ENCODE peak calls at places on chromosomes 16 and 17, in nine cellular contexts. P is neural progenitor cell, U is cardiac muscle cell, N is IMR-90, H is endothelial cell of umbilical vein, J is GM12878, F is Peyer's patch, Y is PC-9, X is substantia nigra. B is an unnamed sample.

GRCh38 chr17:40283662-40284061 is 4.0 kb upstream of the CDC6 start:
- DNase-seq in X (no peak), N (peak; percentile 96), H (peak; percentile 61), Y (peak; percentile 99), J (no peak), U (no peak), F (no peak), P (no peak), B (no peak)

GRCh38 chr17:6940186-6940649 is 55.6 kb upstream of the ALOX12 start:
- DNase-seq in X (no peak), P (no peak), F (no peak), Y (no peak), U (no peak), J (no peak), H (no peak), N (no peak), B (peak; percentile 63)

GRCh38 chr16:55418586-55418985 is 60.4 kb upstream of the MMP2 start:
- DNase-seq in Y (no peak), X (no peak), J (no peak), P (peak; percentile 37), N (peak; percentile 10), H (no peak), F (no peak), U (peak; percentile 66), B (no peak)

GRCh38 chr16:66857437-66857836 is 13.2 kb downstream of the CA7 start:
- DNase-seq in J (no peak), H (no peak), P (no peak), U (no peak), F (no peak), Y (no peak), N (no peak), X (no peak), B (no peak)

GRCh38 chr17:19664136-19664820 is 15.7 kb downstream of the ALDH3A2 start:
- DNase-seq in P (no peak), X (no peak), H (no peak), J (no peak), Y (no peak), F (no peak), U (peak; percentile 61), N (no peak), B (no peak)

GRCh38 chr17:60159479-60159866 is 9.7 kb downstream of the CA4 start:
- DNase-seq in F (no peak), Y (no peak), H (no peak), J (no peak), U (no peak), X (no peak), P (no peak), N (no peak), B (no peak)

GRCh38 chr16:457732-458400 is 32.4 kb downstream of the RAB11FIP3 start:
- DNase-seq in X (peak; percentile 53), U (peak; percentile 47), P (no peak), Y (no peak), H (peak; percentile 77), J (no peak), N (no peak), F (no peak), B (no peak)

GRCh38 chr17:43018008-43018853 is 4.0 kb downstream of the VAT1 start:
- DNase-seq in P (peak; percentile 77), Y (no peak), X (no peak), H (no peak), J (no peak), F (no peak), N (no peak), U (peak; percentile 86), B (peak; percentile 72)

GRCh38 chr16:17839272-17839671 is 368.5 kb upstream of the XYLT1 start:
- DNase-seq in J (no peak), X (no peak), Y (no peak), H (no peak), F (no peak), P (no peak), U (no peak), N (no peak), B (no peak)

GRCh38 chr17:67360880-67361279 is 5.5 kb downstream of the PSMD12 start:
- DNase-seq in P (no peak), U (no peak), J (no peak), H (no peak), F (no peak), N (no peak), Y (no peak), X (no peak), B (no peak)

GRCh38 chr17:76014925-76015261 is 12.2 kb downstream of the EVPL start:
- DNase-seq in J (no peak), Y (no peak), H (no peak), U (no peak), P (no peak), F (no peak), X (no peak), N (no peak), B (no peak)

GRCh38 chr17:51372345-51373004 is 112.1 kb downstream of the UTP18 start:
- DNase-seq in H (peak; percentile 71), P (peak; percentile 19), J (peak; percentile 82), U (no peak), N (peak; percentile 73), X (peak; percentile 73), F (peak; percentile 22), Y (peak; percentile 55), B (peak; percentile 96)

GRCh38 chr16:68287276-68288251 is 23.2 kb downstream of the SLC7A6OS start:
- DNase-seq in U (no peak), Y (peak; percentile 63), P (no peak), H (peak; percentile 89), J (no peak), X (peak; percentile 52), N (peak; percentile 86), F (peak; percentile 46), B (no peak)

DNA sequence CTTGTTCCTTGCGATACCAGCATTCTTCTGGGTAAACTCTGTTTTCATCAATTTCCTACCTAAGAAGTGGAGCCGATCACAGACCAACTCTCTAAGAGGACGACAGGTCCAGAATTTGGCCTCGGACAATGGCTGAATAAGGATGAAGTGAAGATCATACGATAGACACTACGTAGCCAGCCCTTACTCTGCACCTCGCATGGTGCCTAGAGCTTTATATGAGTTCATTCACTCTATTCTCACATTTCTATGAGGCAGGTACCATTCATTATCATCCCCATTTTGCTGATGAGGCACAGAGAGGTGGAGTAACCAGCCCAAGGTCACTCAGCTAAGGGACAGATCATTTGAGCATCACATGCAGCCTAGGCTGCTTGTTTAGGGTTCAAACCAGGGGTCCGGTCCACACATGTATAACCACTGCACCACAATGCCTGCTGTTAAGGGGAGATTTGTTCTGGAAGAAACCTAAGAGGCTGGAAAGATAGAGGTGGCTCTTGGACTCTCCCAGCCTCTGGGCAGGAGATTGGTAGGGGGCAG is 78.6 kb downstream of the MYH11 start:
- DNase-seq in P (no peak), H (no peak), U (no peak), J (no peak), Y (no peak), X (no peak), N (no peak), F (no peak), B (no peak)
- H3K27ac ChIP-seq in P (no peak overlapping the region), H (no peak overlapping the region), U (no peak overlapping the region), J (no peak overlapping the region), Y (no peak overlapping the region), X (no peak overlapping the region), N (no peak overlapping the region), F (no peak overlapping the region), B (no peak overlapping the region)

GRCh38 chr16:30885196-30885595 is 8.7 kb downstream of the BCL7C start:
- DNase-seq in P (no peak), U (no peak), Y (no peak), F (no peak), J (no peak), H (no peak), X (no peak), N (no peak), B (peak; percentile 36)

GRCh38 chr16:30886145-30886544 is 7.7 kb downstream of the BCL7C start:
- DNase-seq in F (no peak), X (no peak), N (no peak), U (no peak), P (no peak), H (no peak), J (no peak), Y (no peak), B (peak; percentile 36)

GRCh38 chr16:30889721-30890120 is 4.2 kb downstream of the BCL7C start:
- DNase-seq in J (no peak), Y (no peak), F (no peak), N (no peak), X (no peak), U (no peak), P (no peak), H (no peak), B (peak; percentile 25)

GRCh38 chr16:30888856-30889499 is 4.9 kb downstream of the BCL7C start:
- DNase-seq in J (no peak), F (no peak), N (no peak), H (no peak), P (no peak), Y (no peak), U (no peak), X (no peak), B (no peak)

GRCh38 chr16:30887927-30888326 is 6.0 kb downstream of the BCL7C start:
- DNase-seq in H (no peak), X (no peak), U (no peak), J (no peak), P (no peak), F (no peak), N (no peak), Y (no peak), B (peak; percentile 36)
- H3K27ac ChIP-seq in H (no peak overlapping the region), X (no peak overlapping the region), U (no peak overlapping the region), J (no peak overlapping the region), P (no peak overlapping the region), F (no peak overlapping the region), N (no peak overlapping the region), Y (no peak overlapping the region), B (no peak overlapping the region)

DNA sequence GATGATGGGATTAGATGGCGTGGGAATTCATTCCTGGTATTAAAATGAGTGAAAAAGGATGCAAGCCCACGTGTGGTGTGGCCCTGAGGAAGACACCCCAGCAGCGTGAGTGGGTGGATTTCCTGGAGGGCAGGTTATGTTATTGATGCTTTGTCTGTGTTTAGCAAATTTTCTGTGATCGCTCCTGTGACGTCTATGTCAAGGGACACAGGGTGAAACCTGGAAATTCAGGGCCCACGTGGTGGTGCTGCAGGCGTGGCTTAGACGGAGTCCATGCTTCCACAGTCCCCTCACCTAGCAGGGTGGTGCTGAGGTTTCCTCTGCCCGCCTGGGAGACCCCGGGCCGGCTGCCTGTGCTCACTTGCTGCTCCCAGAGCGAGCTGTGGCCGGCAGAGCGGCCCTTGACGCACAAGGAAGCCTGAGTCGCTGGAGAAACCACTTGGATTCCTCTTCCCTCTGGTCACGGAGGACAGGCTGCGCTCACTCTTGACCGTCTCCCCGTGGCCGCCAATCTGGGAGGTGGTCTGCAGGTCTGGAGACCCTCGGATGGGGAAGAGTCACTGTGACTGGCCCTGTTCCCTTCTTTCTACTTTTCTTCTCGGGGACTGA is 23.4 kb downstream of the BAIAP2 start:
- DNase-seq in Y (no peak), X (no peak), J (no peak), N (no peak), P (no peak), U (no peak), H (no peak), F (no peak), B (no peak)
- H3K27ac ChIP-seq in Y (no peak overlapping the region), X (no peak overlapping the region), J (no peak overlapping the region), N (no peak overlapping the region), P (no peak overlapping the region), U (no peak overlapping the region), H (no peak overlapping the region), F (no peak overlapping the region), B (no peak overlapping the region)

DNA sequence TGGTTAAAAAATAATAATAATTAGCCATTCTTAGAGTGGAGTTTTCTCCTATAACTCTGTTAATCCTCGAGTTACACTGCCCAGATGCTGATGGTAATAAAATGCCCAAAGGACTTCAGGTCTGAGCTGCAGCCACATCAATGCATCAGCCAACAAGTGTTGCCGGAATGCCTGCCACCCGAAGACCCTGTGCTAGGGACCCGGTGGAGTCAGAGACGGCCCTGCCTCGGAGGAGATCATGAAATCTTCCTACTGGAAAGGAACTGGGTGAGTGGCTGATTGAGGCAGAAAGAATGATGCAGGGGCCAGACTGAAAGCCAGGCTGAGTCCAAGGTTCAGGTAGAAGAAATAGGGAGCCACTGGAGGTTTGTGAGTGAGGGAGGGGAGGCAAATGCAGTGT is 100.2 kb downstream of the ZNF423 start:
- DNase-seq in U (no peak), H (no peak), P (no peak), J (no peak), X (no peak), Y (no peak), N (no peak), F (no peak), B (no peak)
- H3K27ac ChIP-seq in U (no peak overlapping the region), H (no peak overlapping the region), P (no peak overlapping the region), J (no peak overlapping the region), X (no peak overlapping the region), Y (no peak overlapping the region), N (no peak overlapping the region), F (no peak overlapping the region), B (no peak overlapping the region)